ENCODE peak calls at places on chromosome 13, in four cellular contexts. One of them, this sample, is unnamed.

GRCh38 chr13:40986328-40986856 is 32.7 kb downstream of the ELF1 start:
- DNase-seq in NCI-H1092 treated with DMSO at 0.1 percent for 48 hours: peak
- DNase-seq in GF-D8: no peak
- DNase-seq in neural progenitor cell: no peak
- DNase-seq in this sample: no peak

GRCh38 chr13:63088226-63088625 is 1672.6 kb upstream of the PCDH20 start:
- DNase-seq in NCI-H1092 treated with DMSO at 0.1 percent for 48 hours: no peak
- DNase-seq in GF-D8: no peak
- DNase-seq in neural progenitor cell: no peak
- DNase-seq in this sample: no peak

GRCh38 chr13:30866692-30867669 is 39.1 kb upstream of the MEDAG start:
- DNase-seq in NCI-H1092 treated with DMSO at 0.1 percent for 48 hours: no peak
- DNase-seq in GF-D8: no peak
- DNase-seq in neural progenitor cell: no peak
- DNase-seq in this sample: no peak

GRCh38 chr13:94548382-94549240 is 47.3 kb downstream of the TGDS start:
- DNase-seq in NCI-H1092 treated with DMSO at 0.1 percent for 48 hours: peak
- DNase-seq in GF-D8: no peak
- DNase-seq in neural progenitor cell: peak
- DNase-seq in this sample: peak

GRCh38 chr13:37669845-37670244 is 71.3 kb upstream of the POSTN start:
- DNase-seq in NCI-H1092 treated with DMSO at 0.1 percent for 48 hours: no peak
- DNase-seq in GF-D8: no peak
- DNase-seq in neural progenitor cell: no peak
- DNase-seq in this sample: no peak

GRCh38 chr13:101570410-101570809 is 117.9 kb downstream of the ITGBL1 start:
- DNase-seq in NCI-H1092 treated with DMSO at 0.1 percent for 48 hours: no peak
- DNase-seq in GF-D8: no peak
- DNase-seq in neural progenitor cell: no peak
- DNase-seq in this sample: no peak

GRCh38 chr13:74133657-74134201 is 475 bp downstream of the KLF12 start:
- DNase-seq in NCI-H1092 treated with DMSO at 0.1 percent for 48 hours: peak
- DNase-seq in GF-D8: no peak
- DNase-seq in neural progenitor cell: peak
- DNase-seq in this sample: peak

GRCh38 chr13:27788271-27788670 is 4.0 kb upstream of the GSX1 start:
- DNase-seq in NCI-H1092 treated with DMSO at 0.1 percent for 48 hours: no peak
- DNase-seq in GF-D8: no peak
- DNase-seq in neural progenitor cell: no peak
- DNase-seq in this sample: no peak

GRCh38 chr13:45786293-45786920 is 65.1 kb downstream of the SIAH3 start:
- DNase-seq in NCI-H1092 treated with DMSO at 0.1 percent for 48 hours: peak
- DNase-seq in GF-D8: no peak
- DNase-seq in neural progenitor cell: no peak
- DNase-seq in this sample: no peak

GRCh38 chr13:97422118-97423054 is 11.6 kb upstream of the RAP2A start:
- DNase-seq in NCI-H1092 treated with DMSO at 0.1 percent for 48 hours: no peak
- DNase-seq in GF-D8: no peak
- DNase-seq in neural progenitor cell: no peak
- DNase-seq in this sample: no peak